ENCODE peak calls at places on chromosome 11, in five cellular contexts. T is iris pigment epithelial cell; O is NCI-H2081; G is putamen; D is stimulated activated naive CD8-positive, alpha-beta T cell treated with anti-CD3 and anti-CD28 coated beads, Interleukin-15, Interleukin-2, amounts not matched to agents 100 U/mL and 50 U/mL, for 24 hours. S is an unnamed sample.

GRCh38 chr11:123303924-123304323 is 108.9 kb upstream of the CLMP start:
- DNase-seq in T (no peak), O (no peak), G (no peak), D (no peak), S (no peak)

GRCh38 chr11:70542406-70542805 is 144.1 kb downstream of the CTTN start:
- DNase-seq in T (no peak), O (no peak), G (no peak), D (no peak), S (no peak)

GRCh38 chr11:27673979-27674663 is 26.1 kb downstream of the BDNF start:
- DNase-seq in T (no peak), O (peak), G (no peak), D (no peak), S (no peak)

GRCh38 chr11:119726585-119727522 is 2.1 kb downstream of the NECTIN1 start:
- DNase-seq in T (no peak), O (no peak), G (no peak), D (no peak), S (no peak)

GRCh38 chr11:1349074-1349931 is 39.9 kb upstream of the TOLLIP start:
- DNase-seq in T (no peak), O (no peak), G (no peak), D (no peak), S (no peak)

GRCh38 chr11:27018902-27019544 is 21.6 kb upstream of the BBOX1 start:
- DNase-seq in T (peak), O (no peak), G (no peak), D (no peak), S (no peak)

GRCh38 chr11:2258501-2259465 is 11.6 kb downstream of the ASCL2 start:
- DNase-seq in T (no peak), O (no peak), G (no peak), D (no peak), S (peak)

GRCh38 chr11:107549253-107549953 is 16.1 kb downstream of the ALKBH8 start:
- DNase-seq in T (peak), O (peak), G (no peak), D (peak), S (peak)

GRCh38 chr11:77142091-77142975 is 14.3 kb downstream of the MYO7A start:
- DNase-seq in T (no peak), O (no peak), G (no peak), D (peak), S (no peak)

GRCh38 chr11:64334764-64335741 is 5.0 kb upstream of the CCDC88B start:
- DNase-seq in T (peak), O (no peak), G (no peak), D (peak), S (peak)

S was measured in GM13976.